ENCODE peak calls at places on chromosomes 4 and X, in four cellular contexts. O is stimulated activated CD4-positive, alpha-beta T cell treated with anti-CD3 and anti-CD28 coated beads, Interleukin-4, amount 100 ng/mL, for 48 hours; Y is NCI-H1092; B is aorta. A is an unnamed sample.

GRCh38 chr4:9812530-9813340 is 31.3 kb downstream of the DRD5 start:
- DNase-seq in B (no peak), Y (no peak), O (no peak), A (no peak)

GRCh38 chr4:72394264-72394663 is 174.8 kb downstream of the ADAMTS3 start:
- DNase-seq in O (no peak), B (no peak), Y (no peak), A (no peak)

GRCh38 chrX:39293203-39293602 is 491.9 kb downstream of the MID1IP1 start:
- DNase-seq in B (no peak), O (no peak), Y (no peak), A (no peak)

GRCh38 chr4:42104521-42104920 is 47.9 kb downstream of the BEND4 start:
- DNase-seq in B (no peak), Y (no peak), O (no peak), A (no peak)

GRCh38 chrX:148698221-148698620 is 197.8 kb downstream of the AFF2 start:
- DNase-seq in B (no peak), O (no peak), Y (no peak), A (no peak)

GRCh38 chr4:130545171-130545570 is 1449.2 kb downstream of the C4orf33 start:
- DNase-seq in Y (no peak), B (no peak), O (no peak), A (no peak)

GRCh38 chr4:108375434-108375833 is 206.7 kb upstream of the LEF1 start:
- DNase-seq in B (no peak), Y (no peak), O (no peak), A (no peak)

GRCh38 chr4:1638272-1638598 is 45.9 kb downstream of the FAM53A start:
- DNase-seq in O (no peak), B (no peak), Y (no peak), A (no peak)

A was measured in omental fat pad.